ENCODE peak calls at places on chromosomes 6 and 20, in six cellular contexts. Z, R, C, T, P and S are unnamed samples.

GRCh38 chr6:79215233-79215824 is 19.2 kb downstream of the HMGN3 start:
- DNase-seq in P (no peak), Z (peak; percentile 9), R (no peak), T (no peak), C (no peak), S (no peak)

GRCh38 chr6:31876357-31876756 is 2.4 kb downstream of the SLC44A4 start:
- DNase-seq in T (no peak), Z (no peak), R (no peak), C (no peak), P (no peak), S (no peak)

GRCh38 chr6:37332894-37333293 is 20.9 kb upstream of the RNF8 start:
- DNase-seq in Z (no peak), P (no peak), T (no peak), R (no peak), C (no peak), S (no peak)

GRCh38 chr6:170080828-170081368 is 210.0 kb downstream of the DLL1 start:
- DNase-seq in T (no peak), P (no peak), Z (no peak), C (no peak), R (no peak), S (no peak)

GRCh38 chr20:19582782-19583181 is 175.3 kb upstream of the RIN2 start:
- DNase-seq in R (no peak), Z (no peak), C (no peak), P (no peak), T (no peak), S (no peak)

GRCh38 chr6:56102216-56102615 is 145.2 kb downstream of the COL21A1 start:
- DNase-seq in P (no peak), C (no peak), Z (no peak), T (no peak), R (no peak), S (no peak)

GRCh38 chr6:156862711-156863110 is 85.5 kb downstream of the ARID1B start:
- DNase-seq in P (no peak), C (no peak), Z (no peak), T (no peak), R (no peak), S (no peak)

GRCh38 chr20:6828794-6829423 is 61.4 kb downstream of the BMP2 start:
- DNase-seq in R (no peak), T (peak; percentile 27), P (peak; percentile 53), C (peak; percentile 30), Z (peak; percentile 74), S (peak; percentile 43)

GRCh38 chr6:135568366-135568765 is 70.8 kb upstream of the AHI1 start:
- DNase-seq in C (peak; percentile 7), T (peak; percentile 45), R (no peak), P (peak; percentile 45), Z (no peak), S (peak; percentile 95)

GRCh38 chr6:13696226-13696625 is 15.4 kb downstream of the RANBP9 start:
- DNase-seq in T (no peak), P (no peak), C (no peak), R (no peak), Z (no peak), S (peak; percentile 90)

GRCh38 chr6:128047989-128048388 is 147.1 kb upstream of the THEMIS start:
- DNase-seq in Z (no peak), T (no peak), C (no peak), R (no peak), P (no peak), S (no peak)

GRCh38 chr6:163459536-163459935 is 45.0 kb downstream of the QKI start:
- DNase-seq in R (no peak), C (no peak), T (no peak), Z (no peak), P (no peak), S (peak; percentile 59)

GRCh38 chr6:157233686-157234085 is 89.6 kb downstream of the TMEM242 start:
- DNase-seq in P (no peak), Z (no peak), C (no peak), T (no peak), R (no peak), S (no peak)

GRCh38 chr20:47054945-47055344 is 160.3 kb downstream of the EYA2 start:
- DNase-seq in Z (no peak), T (peak; percentile 16), R (no peak), C (no peak), P (no peak), S (no peak)

GRCh38 chr20:58389324-58389967 is 417 bp downstream of the VAPB start:
- DNase-seq in C (no peak), R (no peak), Z (peak; percentile 26), P (peak; percentile 74), T (peak; percentile 55), S (peak; percentile 32)

GRCh38 chr6:121394151-121394550 is 41.3 kb upstream of the GJA1 start:
- DNase-seq in P (no peak), R (no peak), Z (no peak), C (no peak), T (no peak), S (no peak)

GRCh38 chr6:153001767-153002612 is 519 bp downstream of the MTRF1L start:
- DNase-seq in T (peak; percentile 42), P (peak; percentile 36), C (no peak), R (no peak), Z (peak; percentile 24), S (no peak)

GRCh38 chr20:41110930-41111577 is 26.3 kb upstream of the PLCG1 start:
- DNase-seq in T (no peak), R (no peak), C (no peak), P (no peak), Z (peak; percentile 90), S (no peak)

GRCh38 chr20:33789109-33789857 is 21.9 kb upstream of the CHMP4B start:
- DNase-seq in P (peak; percentile 68), T (peak; percentile 37), R (no peak), Z (peak; percentile 83), C (no peak), S (peak; percentile 96)

DNA sequence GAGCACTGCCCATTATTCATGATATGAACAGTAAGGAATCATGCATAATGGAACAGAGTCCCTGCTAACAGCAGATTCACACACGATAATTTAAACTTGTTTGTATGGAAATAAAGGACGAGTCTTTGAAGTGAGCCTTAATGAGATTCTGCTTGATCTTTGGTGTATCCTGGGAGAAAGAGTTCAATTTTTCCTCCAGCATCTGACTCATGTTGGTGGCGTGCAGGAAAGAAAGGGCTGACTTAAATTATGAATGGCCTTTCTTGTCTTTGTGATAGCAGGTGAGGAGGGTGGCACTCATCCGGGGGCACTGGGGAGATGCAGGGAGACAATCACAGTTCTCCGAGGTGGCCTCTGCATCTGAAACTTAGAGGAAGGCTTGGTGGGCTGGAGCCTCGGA is 194.5 kb downstream of the ZNF217 start:
- DNase-seq in C (no peak), T (no peak), R (no peak), Z (no peak), P (no peak), S (no peak)
- H2AFZ ChIP-seq in C (no peak overlapping the region), T (no peak overlapping the region), R (no peak overlapping the region), Z (no peak overlapping the region), P (no peak overlapping the region), S (no peak overlapping the region)

GRCh38 chr6:16688984-16689636 is 72.2 kb downstream of the ATXN1 start:
- DNase-seq in Z (no peak), T (no peak), P (no peak), R (no peak), C (no peak), S (peak; percentile 93)
- TF ChIP-seq USF2 in Z (no peak), T (no peak), P (no peak), R (no peak), C (no peak), S (no peak)

GRCh38 chr6:41182069-41183034 is 18.6 kb downstream of the TREML2 start:
- DNase-seq in Z (peak; percentile 59), P (peak; percentile 55), C (no peak), T (peak; percentile 68), R (no peak), S (peak; percentile 55)
- H3K4me2 ChIP-seq in Z (no peak overlapping the region), P (no peak overlapping the region), C (no peak overlapping the region), T (no peak overlapping the region), R (no peak overlapping the region), S (no peak overlapping the region)

GRCh38 chr6:111242452-111242851 is 155.1 kb downstream of the SLC16A10 start:
- DNase-seq in R (no peak), C (no peak), T (no peak), Z (no peak), P (no peak), S (peak; percentile 82)

GRCh38 chr6:111237757-111238260 is 150.5 kb downstream of the SLC16A10 start:
- DNase-seq in R (no peak), C (no peak), T (no peak), P (no peak), Z (no peak), S (peak; percentile 45)

GRCh38 chr6:111238464-111239119 is 151.3 kb downstream of the SLC16A10 start:
- DNase-seq in R (no peak), Z (no peak), P (no peak), T (no peak), C (no peak), S (peak; percentile 64)

GRCh38 chr6:111243095-111243494 is 155.8 kb downstream of the SLC16A10 start:
- DNase-seq in P (no peak), R (no peak), Z (no peak), C (no peak), T (no peak), S (no peak)

DNA sequence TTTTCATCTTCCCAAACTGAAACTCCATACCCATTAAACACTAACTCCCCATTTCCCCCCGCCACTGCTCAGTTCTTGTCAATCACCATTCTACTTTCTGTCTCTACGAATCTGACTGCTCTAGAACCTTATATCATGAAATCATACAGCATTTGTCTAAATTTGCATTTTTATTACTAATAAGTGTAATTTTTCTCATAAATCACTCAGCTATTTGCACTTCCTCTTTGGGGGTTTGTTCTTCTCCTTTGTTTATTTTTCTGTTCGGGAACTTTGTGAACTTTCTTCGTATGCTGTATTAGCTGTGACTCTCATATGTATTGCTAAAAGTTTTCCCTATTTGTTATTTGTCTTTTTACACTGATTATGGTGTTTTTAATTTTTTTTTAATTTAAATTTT is 152.2 kb downstream of the SLC16A10 start:
- DNase-seq in C (no peak), P (no peak), R (no peak), T (no peak), Z (no peak), S (no peak)
- H2AFZ ChIP-seq in C (no peak overlapping the region), P (peak overlapping the region; percentile 64), R (no peak overlapping the region), T (no peak overlapping the region), Z (no peak overlapping the region), S (no peak overlapping the region)

GRCh38 chr20:48805286-48805685 is 22.5 kb downstream of the PREX1 start:
- DNase-seq in R (no peak), Z (no peak), P (no peak), T (no peak), C (no peak), S (no peak)

GRCh38 chr20:48807051-48807450 is 20.7 kb downstream of the PREX1 start:
- DNase-seq in C (no peak), P (no peak), R (no peak), T (no peak), Z (no peak), S (no peak)

GRCh38 chr20:48807586-48808381 is 20.0 kb downstream of the PREX1 start:
- DNase-seq in C (no peak), Z (no peak), T (no peak), P (no peak), R (no peak), S (no peak)

GRCh38 chr20:48809672-48810071 is 18.1 kb downstream of the PREX1 start:
- DNase-seq in T (no peak), Z (no peak), P (no peak), R (no peak), C (no peak), S (no peak)

GRCh38 chr20:48808382-48809034 is 19.3 kb downstream of the PREX1 start:
- DNase-seq in C (no peak), Z (no peak), P (no peak), T (no peak), R (no peak), S (no peak)
- TF ChIP-seq USF2 in C (no peak), Z (no peak), P (no peak), T (no peak), R (no peak), S (no peak)

GRCh38 chr20:8854566-8854965 is 214.3 kb upstream of the PLCB4 start:
- DNase-seq in T (peak; percentile 42), Z (no peak), R (no peak), P (no peak), C (no peak), S (peak; percentile 83)
- H3K4me2 ChIP-seq in T (peak overlapping the region; percentile 14), Z (no peak overlapping the region), R (no peak overlapping the region), P (no peak overlapping the region), C (no peak overlapping the region), S (peak overlapping the region; percentile 84)